ENCODE peak calls at places on chromosomes 1 and 21, in six cellular contexts. J, S, N, D, C and K are unnamed samples.
A peak's percentile ranks its signal among the peaks of the same experiment; 100 is the strongest.

GRCh38 chr1:175889044-175889443 is 145.6 kb upstream of the TNR start:
- DNase-seq in J (no peak), S (no peak), N (no peak), D (no peak), C (no peak), K (no peak)

GRCh38 chr1:178497903-178498478 is 1.2 kb upstream of the CLEC20A start:
- DNase-seq in J (no peak), S (no peak), N (no peak), D (no peak), C (no peak), K (no peak)

GRCh38 chr1:54565113-54565501 is 17.1 kb downstream of the ACOT11 start:
- DNase-seq in J (peak; percentile 16), S (no peak), N (no peak), D (no peak), C (no peak), K (peak; percentile 95)

GRCh38 chr1:159175571-159175970 is 4.2 kb downstream of the CADM3 start:
- DNase-seq in J (no peak), S (no peak), N (no peak), D (no peak), C (no peak), K (no peak)

GRCh38 chr1:95381980-95382379 is 148.0 kb downstream of the RWDD3 start:
- DNase-seq in J (no peak), S (no peak), N (no peak), D (no peak), C (no peak), K (no peak)

GRCh38 chr1:151164732-151165280 is 896 bp downstream of the LYSMD1 start:
- DNase-seq in J (no peak), S (no peak), N (no peak), D (no peak), C (no peak), K (peak; percentile 29)

GRCh38 chr1:117098287-117098890 is 23.2 kb downstream of the TRIM45 start:
- DNase-seq in J (no peak), S (no peak), N (no peak), D (no peak), C (no peak), K (no peak)

GRCh38 chr1:161792740-161793139 is 26.6 kb downstream of the ATF6 start:
- DNase-seq in J (no peak), S (peak; percentile 15), N (no peak), D (no peak), C (peak; percentile 74), K (peak; percentile 65)

GRCh38 chr1:216518844-216519627 is 95.8 kb upstream of the USH2A start:
- DNase-seq in J (no peak), S (no peak), N (no peak), D (no peak), C (no peak), K (no peak)

GRCh38 chr1:117615474-117615873 is 9.6 kb downstream of the TENT5C start:
- DNase-seq in J (no peak), S (no peak), N (no peak), D (no peak), C (no peak), K (peak; percentile 14)

GRCh38 chr21:15408089-15408488 is 321.7 kb upstream of the USP25 start:
- DNase-seq in J (no peak), S (no peak), N (no peak), D (no peak), C (no peak), K (no peak)

GRCh38 chr1:99658031-99658290 is 12.0 kb downstream of the PALMD start:
- DNase-seq in J (no peak), S (no peak), N (no peak), D (no peak), C (no peak), K (no peak)

GRCh38 chr1:160400284-160400645 is at the start of gene VANGL2:
- DNase-seq in J (peak; percentile 90), S (peak; percentile 73), N (peak; percentile 95), D (peak; percentile 88), C (peak; percentile 69), K (peak; percentile 60)

GRCh38 chr1:180611016-180611930 is 20.5 kb upstream of the XPR1 start:
- DNase-seq in J (no peak), S (no peak), N (no peak), D (no peak), C (no peak), K (no peak)

GRCh38 chr1:55374801-55375616 is 159.8 kb upstream of the USP24 start:
- DNase-seq in J (no peak), S (no peak), N (no peak), D (no peak), C (no peak), K (no peak)

GRCh38 chr1:197096137-197096536 is 29.1 kb upstream of the F13B start:
- DNase-seq in J (no peak), S (no peak), N (no peak), D (no peak), C (no peak), K (peak; percentile 82)

GRCh38 chr1:94422115-94422820 is 4.1 kb downstream of the ABCD3 start:
- DNase-seq in J (no peak), S (no peak), N (no peak), D (no peak), C (no peak), K (no peak)

GRCh38 chr1:192530254-192530653 is 45.3 kb upstream of the RGS1 start:
- DNase-seq in J (no peak), S (no peak), N (no peak), D (no peak), C (no peak), K (peak; percentile 32)

GRCh38 chr1:23169727-23170335 is 1.2 kb upstream of the LUZP1 start:
- DNase-seq in J (peak; percentile 71), S (peak; percentile 47), N (peak; percentile 85), D (peak; percentile 43), C (peak; percentile 43), K (peak; percentile 36)

GRCh38 chr1:248926401-248927182 is 20.6 kb downstream of the PGBD2 start:
- DNase-seq in J (no peak), S (no peak), N (no peak), D (no peak), C (no peak), K (no peak)

GRCh38 chr1:9542425-9542824 is 3.2 kb downstream of the SLC25A33 start:
- DNase-seq in J (no peak), S (peak; percentile 63), N (no peak), D (no peak), C (no peak), K (peak; percentile 73)

DNA sequence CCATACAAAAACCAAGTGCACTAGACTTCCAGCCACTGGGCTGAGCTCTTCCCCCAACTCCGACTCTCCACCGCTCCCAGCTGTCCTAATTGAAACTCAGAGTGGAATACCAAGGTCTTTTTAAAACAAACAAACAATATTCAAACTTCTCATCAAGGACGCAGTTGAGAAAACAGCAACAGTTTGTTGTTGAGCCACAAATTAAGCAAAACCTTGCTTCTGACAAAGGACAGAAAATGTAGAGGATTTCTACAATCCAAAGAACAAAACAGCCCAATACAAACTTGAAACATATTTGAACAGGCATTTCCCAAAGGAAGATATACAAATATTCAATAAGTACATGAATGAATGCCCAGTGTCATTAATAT is 28.4 kb downstream of the RSPH1 start:
- DNase-seq in J (no peak), S (no peak), N (no peak), D (no peak), C (no peak), K (no peak)
- H3K27ac ChIP-seq in J (no peak overlapping the region), S (peak overlapping the region; percentile 71), N (no peak overlapping the region), D (no peak overlapping the region), C (no peak overlapping the region), K (no peak overlapping the region)

GRCh38 chr1:165445388-165445787 is 462 bp upstream of the RXRG start:
- DNase-seq in J (no peak), S (no peak), N (no peak), D (no peak), C (no peak), K (no peak)

GRCh38 chr1:165444897-165445370 is at the start of gene RXRG:
- DNase-seq in J (peak; percentile 72), S (peak; percentile 5), N (peak; percentile 82), D (peak; percentile 64), C (no peak), K (peak; percentile 17)

GRCh38 chr1:165442653-165443052 is 2.3 kb downstream of the RXRG start:
- DNase-seq in J (no peak), S (no peak), N (no peak), D (no peak), C (no peak), K (no peak)

GRCh38 chr1:165442053-165442452 is 2.9 kb downstream of the RXRG start:
- DNase-seq in J (no peak), S (no peak), N (no peak), D (no peak), C (no peak), K (no peak)

GRCh38 chr1:165443539-165444289 is 1.2 kb downstream of the RXRG start:
- DNase-seq in J (no peak), S (no peak), N (peak; percentile 76), D (peak; percentile 25), C (no peak), K (no peak)
- H3K4me3 ChIP-seq in J (peak overlapping the region; percentile 60), S (no peak overlapping the region), N (peak overlapping the region; percentile 59), D (peak overlapping the region; percentile 55), C (no peak overlapping the region), K (no peak overlapping the region)

GRCh38 chr21:17554120-17554519 is 41.3 kb downstream of the CXADR start:
- DNase-seq in J (no peak), S (no peak), N (no peak), D (no peak), C (no peak), K (no peak)
- H3K27ac ChIP-seq in J (no peak overlapping the region), S (no peak overlapping the region), N (no peak overlapping the region), D (peak overlapping the region; percentile 23), C (no peak overlapping the region), K (no peak overlapping the region)

DNA sequence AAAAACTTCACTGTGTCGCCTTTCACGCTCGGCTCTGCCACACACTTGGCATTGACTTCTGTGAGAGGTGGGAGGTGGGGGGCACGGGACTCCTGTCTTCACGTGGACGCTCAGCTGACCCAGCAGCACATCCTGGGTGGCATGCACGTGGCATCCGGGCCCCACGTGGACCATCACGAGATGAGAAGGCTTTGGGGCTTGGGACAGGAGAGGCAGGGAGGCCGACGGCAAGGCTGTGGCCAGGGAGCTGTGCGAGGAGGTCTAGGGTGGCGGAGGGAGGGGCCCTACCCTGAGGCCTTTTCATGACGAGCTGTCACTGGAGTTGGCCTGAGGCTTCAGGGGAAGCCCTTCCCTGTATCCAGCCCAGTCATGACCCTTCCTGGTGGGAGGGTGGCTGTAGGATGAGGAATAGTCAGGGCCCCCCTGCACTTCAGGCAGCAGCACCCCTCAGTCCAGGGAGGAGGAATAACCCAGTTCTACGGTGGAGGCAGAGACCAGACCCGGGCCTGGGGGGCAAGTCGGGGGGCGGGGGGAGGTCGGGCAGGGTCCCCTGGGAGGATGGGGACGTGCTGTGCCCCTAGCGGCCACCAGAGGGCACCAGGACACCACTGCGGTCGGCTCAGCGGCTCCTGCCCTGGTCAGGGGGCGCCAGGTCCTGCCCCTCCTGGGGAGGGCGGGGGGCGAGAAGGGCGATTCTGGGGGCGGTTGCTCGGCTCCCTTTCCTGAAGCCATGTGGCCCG is 2.0 kb upstream of the PERM1 start:
- DNase-seq in J (peak; percentile 75), S (no peak), N (peak; percentile 82), D (peak; percentile 67), C (no peak), K (peak; percentile 20)
- H3K4me3 ChIP-seq in J (peak overlapping the region; percentile 45), S (no peak overlapping the region), N (no peak overlapping the region), D (peak overlapping the region; percentile 30), C (peak overlapping the region; percentile 12), K (no peak overlapping the region)

DNA sequence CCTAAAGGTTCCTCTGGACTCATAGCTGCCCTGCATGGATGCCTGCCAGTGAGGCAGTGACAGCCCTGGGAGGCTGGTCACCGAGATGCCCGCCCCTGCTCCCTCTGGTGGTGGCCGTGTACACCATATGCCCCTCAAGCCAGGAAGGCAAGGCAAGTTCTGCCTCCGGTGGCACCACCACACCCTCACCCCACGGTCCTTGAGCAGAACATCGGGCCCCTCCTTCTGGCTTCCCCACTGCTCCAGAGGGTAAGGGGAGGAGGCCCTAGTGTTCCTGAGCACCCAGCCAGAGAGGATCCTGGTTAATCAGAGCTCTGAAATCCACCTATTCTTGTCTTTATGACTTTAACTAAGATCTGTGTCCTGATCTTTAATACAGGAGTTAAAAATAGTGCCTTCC is 1.6 kb upstream of the S100A14 start:
- DNase-seq in J (peak; percentile 86), S (no peak), N (no peak), D (peak; percentile 84), C (no peak), K (peak; percentile 82)
- H3K27ac ChIP-seq in J (peak overlapping the region; percentile 35), S (no peak overlapping the region), N (no peak overlapping the region), D (peak overlapping the region; percentile 47), C (no peak overlapping the region), K (peak overlapping the region; percentile 91)